ENCODE peak calls at places on chromosomes 7 and 10, in ten cellular contexts. One of them, this sample, is unnamed.

GRCh38 chr10:33094263-33095051 is 136.4 kb upstream of the ITGB1 start:
- DNase-seq in endothelial cell: no peak
- DNase-seq in fibroblast of lung: no peak
- DNase-seq in sigmoid colon: no peak
- DNase-seq in AG04450: no peak
- DNase-seq in GM20000: no peak
- DNase-seq in WTC11: no peak
- DNase-seq in lung: no peak
- DNase-seq in uterus: no peak
- DNase-seq in GM10248: no peak
- DNase-seq in this sample: no peak

GRCh38 chr7:23357190-23358093 is 58.3 kb downstream of the MALSU1 start:
- DNase-seq in lung: no peak
- DNase-seq in sigmoid colon: no peak
- DNase-seq in WTC11: no peak
- DNase-seq in endothelial cell: no peak
- DNase-seq in uterus: no peak
- DNase-seq in AG04450: no peak
- DNase-seq in GM10248: peak; percentile 36
- DNase-seq in fibroblast of lung: peak; percentile 72
- DNase-seq in GM20000: peak; percentile 38
- DNase-seq in this sample: no peak

GRCh38 chr10:54441286-54441685 is 359.7 kb downstream of the PCDH15 start:
- DNase-seq in WTC11: no peak
- DNase-seq in GM10248: no peak
- DNase-seq in lung: no peak
- DNase-seq in AG04450: no peak
- DNase-seq in GM20000: no peak
- DNase-seq in sigmoid colon: no peak
- DNase-seq in endothelial cell: no peak
- DNase-seq in fibroblast of lung: no peak
- DNase-seq in uterus: no peak
- DNase-seq in this sample: no peak

GRCh38 chr7:100044719-100045118 is 4.9 kb upstream of the ZSCAN21 start:
- DNase-seq in WTC11: no peak
- DNase-seq in GM10248: peak; percentile 39
- DNase-seq in sigmoid colon: no peak
- DNase-seq in AG04450: no peak
- DNase-seq in endothelial cell: no peak
- DNase-seq in GM20000: peak; percentile 30
- DNase-seq in lung: no peak
- DNase-seq in fibroblast of lung: no peak
- DNase-seq in uterus: no peak
- DNase-seq in this sample: no peak

GRCh38 chr7:124701955-124702354 is 63.6 kb downstream of the GPR37 start:
- DNase-seq in GM10248: no peak
- DNase-seq in sigmoid colon: no peak
- DNase-seq in AG04450: no peak
- DNase-seq in WTC11: no peak
- DNase-seq in fibroblast of lung: peak; percentile 82
- DNase-seq in lung: no peak
- DNase-seq in GM20000: no peak
- DNase-seq in uterus: no peak
- DNase-seq in endothelial cell: no peak
- DNase-seq in this sample: no peak

GRCh38 chr7:146116452-146117219 is at the start of gene CNTNAP2:
- DNase-seq in GM10248: no peak
- DNase-seq in WTC11: peak; percentile 67
- DNase-seq in endothelial cell: peak; percentile 27
- DNase-seq in sigmoid colon: no peak
- DNase-seq in uterus: no peak
- DNase-seq in fibroblast of lung: peak; percentile 65
- DNase-seq in lung: no peak
- DNase-seq in AG04450: no peak
- DNase-seq in GM20000: no peak
- DNase-seq in this sample: peak; percentile 39

GRCh38 chr7:140899883-140900282 is 24.8 kb downstream of the BRAF start:
- DNase-seq in endothelial cell: no peak
- DNase-seq in uterus: no peak
- DNase-seq in lung: no peak
- DNase-seq in fibroblast of lung: peak; percentile 17
- DNase-seq in GM20000: no peak
- DNase-seq in sigmoid colon: no peak
- DNase-seq in WTC11: no peak
- DNase-seq in GM10248: no peak
- DNase-seq in AG04450: no peak
- DNase-seq in this sample: no peak

GRCh38 chr10:130959752-130960195 is 351.7 kb downstream of the TCERG1L start:
- DNase-seq in sigmoid colon: no peak
- DNase-seq in GM10248: no peak
- DNase-seq in endothelial cell: no peak
- DNase-seq in uterus: no peak
- DNase-seq in fibroblast of lung: no peak
- DNase-seq in lung: no peak
- DNase-seq in WTC11: no peak
- DNase-seq in GM20000: no peak
- DNase-seq in AG04450: no peak
- DNase-seq in this sample: no peak

GRCh38 chr7:42869131-42870020 is 42.5 kb downstream of the C7orf25 start:
- DNase-seq in fibroblast of lung: no peak
- DNase-seq in GM10248: peak; percentile 70
- DNase-seq in AG04450: no peak
- DNase-seq in endothelial cell: no peak
- DNase-seq in WTC11: no peak
- DNase-seq in lung: no peak
- DNase-seq in GM20000: peak; percentile 69
- DNase-seq in uterus: no peak
- DNase-seq in sigmoid colon: no peak
- DNase-seq in this sample: no peak

GRCh38 chr7:129989466-129989865 is 36.7 kb upstream of the UBE2H start:
- DNase-seq in endothelial cell: no peak
- DNase-seq in fibroblast of lung: no peak
- DNase-seq in AG04450: no peak
- DNase-seq in sigmoid colon: no peak
- DNase-seq in WTC11: no peak
- DNase-seq in uterus: no peak
- DNase-seq in lung: no peak
- DNase-seq in GM10248: peak; percentile 49
- DNase-seq in GM20000: peak; percentile 51
- DNase-seq in this sample: no peak

GRCh38 chr7:14754631-14755030 is 147.9 kb downstream of the DGKB start:
- DNase-seq in GM20000: no peak
- DNase-seq in endothelial cell: no peak
- DNase-seq in GM10248: no peak
- DNase-seq in AG04450: peak; percentile 8
- DNase-seq in sigmoid colon: no peak
- DNase-seq in WTC11: no peak
- DNase-seq in uterus: no peak
- DNase-seq in lung: no peak
- DNase-seq in fibroblast of lung: peak; percentile 76
- DNase-seq in this sample: no peak

GRCh38 chr10:93215312-93215711 is 141.6 kb downstream of the CYP26A1 start:
- DNase-seq in endothelial cell: no peak
- DNase-seq in WTC11: no peak
- DNase-seq in uterus: no peak
- DNase-seq in sigmoid colon: no peak
- DNase-seq in fibroblast of lung: no peak
- DNase-seq in AG04450: no peak
- DNase-seq in GM20000: no peak
- DNase-seq in GM10248: no peak
- DNase-seq in lung: no peak
- DNase-seq in this sample: no peak

GRCh38 chr7:28953628-28954027 is 4.5 kb downstream of the TRIL start:
- DNase-seq in AG04450: no peak
- DNase-seq in fibroblast of lung: peak; percentile 89
- DNase-seq in uterus: no peak
- DNase-seq in lung: peak; percentile 21
- DNase-seq in WTC11: no peak
- DNase-seq in endothelial cell: no peak
- DNase-seq in GM20000: no peak
- DNase-seq in GM10248: no peak
- DNase-seq in sigmoid colon: no peak
- DNase-seq in this sample: peak; percentile 28

GRCh38 chr7:79091661-79092060 is 361.8 kb downstream of the MAGI2 start:
- DNase-seq in uterus: no peak
- DNase-seq in lung: no peak
- DNase-seq in sigmoid colon: no peak
- DNase-seq in WTC11: no peak
- DNase-seq in endothelial cell: no peak
- DNase-seq in GM20000: no peak
- DNase-seq in fibroblast of lung: peak; percentile 70
- DNase-seq in AG04450: no peak
- DNase-seq in GM10248: no peak
- DNase-seq in this sample: no peak

GRCh38 chr7:159040912-159041711 is 103.6 kb downstream of the VIPR2 start:
- DNase-seq in AG04450: no peak
- DNase-seq in fibroblast of lung: no peak
- DNase-seq in uterus: no peak
- DNase-seq in sigmoid colon: peak; percentile 61
- DNase-seq in GM10248: no peak
- DNase-seq in WTC11: no peak
- DNase-seq in GM20000: no peak
- DNase-seq in lung: peak; percentile 26
- DNase-seq in endothelial cell: no peak
- DNase-seq in this sample: no peak

GRCh38 chr7:151185762-151186639 is 1.0 kb downstream of the ASB10 start:
- DNase-seq in lung: no peak
- DNase-seq in fibroblast of lung: no peak
- DNase-seq in sigmoid colon: no peak
- DNase-seq in GM20000: no peak
- DNase-seq in endothelial cell: no peak
- DNase-seq in WTC11: no peak
- DNase-seq in AG04450: no peak
- DNase-seq in uterus: no peak
- DNase-seq in GM10248: no peak
- DNase-seq in this sample: no peak

GRCh38 chr10:49408437-49409306 is 12.8 kb upstream of the DRGX start:
- DNase-seq in GM10248: no peak
- DNase-seq in GM20000: no peak
- DNase-seq in endothelial cell: no peak
- DNase-seq in fibroblast of lung: no peak
- DNase-seq in AG04450: no peak
- DNase-seq in WTC11: peak; percentile 66
- DNase-seq in lung: no peak
- DNase-seq in uterus: no peak
- DNase-seq in sigmoid colon: no peak
- DNase-seq in this sample: no peak

GRCh38 chr10:3791974-3792633 is 7.1 kb upstream of the KLF6 start:
- DNase-seq in AG04450: no peak
- DNase-seq in GM20000: no peak
- DNase-seq in lung: no peak
- DNase-seq in fibroblast of lung: no peak
- DNase-seq in WTC11: no peak
- DNase-seq in sigmoid colon: no peak
- DNase-seq in GM10248: no peak
- DNase-seq in endothelial cell: no peak
- DNase-seq in uterus: no peak
- DNase-seq in this sample: no peak

GRCh38 chr10:71222541-71223364 is 10.4 kb downstream of the UNC5B start:
- DNase-seq in fibroblast of lung: no peak
- DNase-seq in GM20000: no peak
- DNase-seq in endothelial cell: no peak
- DNase-seq in AG04450: no peak
- DNase-seq in uterus: no peak
- DNase-seq in lung: no peak
- DNase-seq in sigmoid colon: peak; percentile 48
- DNase-seq in GM10248: no peak
- DNase-seq in WTC11: peak; percentile 46
- DNase-seq in this sample: no peak
- TF ChIP-seq CTCF in fibroblast of lung: no peak
- TF ChIP-seq CTCF in GM20000: no peak
- TF ChIP-seq CTCF in endothelial cell: peak; percentile 17
- TF ChIP-seq CTCF in AG04450: no peak
- TF ChIP-seq CTCF in uterus: no peak
- TF ChIP-seq CTCF in lung: no peak
- TF ChIP-seq CTCF in sigmoid colon: no peak
- TF ChIP-seq CTCF in GM10248: no peak
- TF ChIP-seq CTCF in WTC11: peak; percentile 16
- TF ChIP-seq CTCF in this sample: peak; percentile 34

DNA sequence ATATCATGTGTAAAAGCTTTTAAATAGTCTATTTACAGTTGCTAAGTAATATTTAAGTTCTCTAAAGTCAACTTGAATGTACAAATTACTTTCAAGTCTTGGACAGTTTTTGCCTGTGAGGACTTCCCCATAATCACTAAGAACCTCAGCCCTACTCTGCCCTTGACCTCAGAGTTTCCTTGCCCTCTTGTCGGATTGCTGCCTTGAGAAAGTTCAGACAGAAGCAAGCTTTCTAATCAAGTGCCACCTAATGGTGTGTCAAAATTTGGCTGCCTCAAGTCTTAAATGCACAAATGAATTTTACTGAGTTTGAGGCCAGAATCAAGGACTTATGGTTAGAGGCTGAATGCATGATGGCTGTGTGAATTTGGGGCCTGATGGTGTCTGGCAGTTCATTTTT is 88.3 kb upstream of the KAT6B start:
- DNase-seq in fibroblast of lung: peak; percentile 27
- DNase-seq in sigmoid colon: no peak
- DNase-seq in GM20000: peak; percentile 39
- DNase-seq in WTC11: no peak
- DNase-seq in uterus: no peak
- DNase-seq in AG04450: no peak
- DNase-seq in GM10248: peak; percentile 36
- DNase-seq in endothelial cell: no peak
- DNase-seq in lung: no peak
- DNase-seq in this sample: no peak
- TF ChIP-seq CTCF in fibroblast of lung: no peak
- TF ChIP-seq CTCF in sigmoid colon: no peak
- TF ChIP-seq CTCF in GM20000: peak; percentile 3
- TF ChIP-seq CTCF in WTC11: no peak
- TF ChIP-seq CTCF in uterus: no peak
- TF ChIP-seq CTCF in AG04450: no peak
- TF ChIP-seq CTCF in GM10248: peak; percentile 19
- TF ChIP-seq CTCF in endothelial cell: no peak
- TF ChIP-seq CTCF in lung: no peak
- TF ChIP-seq CTCF in this sample: no peak

GRCh38 chr10:123043409-123043925 is 34.7 kb downstream of the ACADSB start:
- DNase-seq in WTC11: peak; percentile 70
- DNase-seq in GM20000: peak; percentile 65
- DNase-seq in fibroblast of lung: peak; percentile 64
- DNase-seq in AG04450: peak; percentile 23
- DNase-seq in endothelial cell: peak; percentile 53
- DNase-seq in GM10248: peak; percentile 69
- DNase-seq in lung: no peak
- DNase-seq in sigmoid colon: no peak
- DNase-seq in uterus: no peak
- DNase-seq in this sample: peak; percentile 36
- TF ChIP-seq CTCF in WTC11: peak; percentile 64
- TF ChIP-seq CTCF in GM20000: peak; percentile 80
- TF ChIP-seq CTCF in fibroblast of lung: peak; percentile 82
- TF ChIP-seq CTCF in AG04450: peak; percentile 86
- TF ChIP-seq CTCF in endothelial cell: peak; percentile 69
- TF ChIP-seq CTCF in GM10248: peak; percentile 79
- TF ChIP-seq CTCF in lung: peak; percentile 31
- TF ChIP-seq CTCF in sigmoid colon: peak; percentile 44
- TF ChIP-seq CTCF in uterus: peak; percentile 11
- TF ChIP-seq CTCF in this sample: peak; percentile 86

DNA sequence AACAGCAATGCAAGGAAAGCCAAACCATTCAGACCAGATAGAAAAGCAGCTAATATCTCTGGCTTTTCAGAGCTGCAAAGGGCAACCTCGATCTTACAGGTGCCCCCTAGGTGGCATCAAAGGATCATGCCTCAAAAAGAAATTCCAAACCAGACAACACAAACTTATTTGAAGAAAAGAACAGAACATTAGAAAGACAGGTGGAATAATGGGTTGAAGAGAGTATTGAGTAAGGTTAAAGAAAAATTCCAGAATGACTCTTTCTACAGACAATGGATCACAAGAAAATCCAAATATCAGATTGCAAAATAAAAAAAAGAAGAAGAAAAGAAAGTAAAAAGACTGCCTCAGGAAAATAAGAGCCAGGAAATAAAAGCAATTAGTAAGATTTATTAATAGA is 213.7 kb downstream of the ELMO1 start:
- DNase-seq in GM20000: no peak
- DNase-seq in endothelial cell: peak; percentile 10
- DNase-seq in fibroblast of lung: peak; percentile 28
- DNase-seq in uterus: no peak
- DNase-seq in AG04450: no peak
- DNase-seq in GM10248: no peak
- DNase-seq in lung: no peak
- DNase-seq in WTC11: no peak
- DNase-seq in sigmoid colon: no peak
- DNase-seq in this sample: no peak
- TF ChIP-seq CTCF in GM20000: peak; percentile 20
- TF ChIP-seq CTCF in endothelial cell: peak; percentile 41
- TF ChIP-seq CTCF in fibroblast of lung: peak; percentile 46
- TF ChIP-seq CTCF in uterus: peak; percentile 50
- TF ChIP-seq CTCF in AG04450: no peak
- TF ChIP-seq CTCF in GM10248: peak; percentile 36
- TF ChIP-seq CTCF in lung: peak; percentile 14
- TF ChIP-seq CTCF in WTC11: no peak
- TF ChIP-seq CTCF in sigmoid colon: no peak
- TF ChIP-seq CTCF in this sample: peak; percentile 74

This sample was measured in neural crest cell.